ENCODE peak calls at places on chromosomes 6 and 20, in four cellular contexts. X is neural crest cell, J is K562, L is foreskin fibroblast. F is an unnamed sample.

GRCh38 chr20:61806995-61807394 is 258.7 kb downstream of the TAF4 start:
- DNase-seq in X (no peak), J (no peak), L (no peak), F (no peak)

GRCh38 chr6:78089551-78089950 is 436.7 kb downstream of the MEI4 start:
- DNase-seq in X (no peak), J (no peak), L (no peak), F (no peak)

GRCh38 chr6:143594647-143595046 is 83.1 kb upstream of the PHACTR2 start:
- DNase-seq in X (no peak), J (no peak), L (no peak), F (peak; percentile 10)

GRCh38 chr6:155448823-155449789 is 6.5 kb downstream of the NOX3 start:
- DNase-seq in X (no peak), J (peak; percentile 4), L (no peak), F (no peak)

GRCh38 chr6:53044071-53044470 is 21.1 kb upstream of the FBXO9 start:
- DNase-seq in X (no peak), J (no peak), L (peak; percentile 66), F (no peak)

GRCh38 chr6:27854421-27854820 is 57.8 kb downstream of the OR2B2 start:
- DNase-seq in X (no peak), J (no peak), L (no peak), F (no peak)

GRCh38 chr20:34604980-34605788 is 46.7 kb downstream of the MAP1LC3A start:
- DNase-seq in X (no peak), J (no peak), L (peak; percentile 86), F (no peak)

GRCh38 chr6:53623497-53623896 is 42.1 kb downstream of the KLHL31 start:
- DNase-seq in X (no peak), J (no peak), L (no peak), F (no peak)

GRCh38 chr6:7467007-7467897 is 74.2 kb upstream of the DSP start:
- DNase-seq in X (no peak), J (peak; percentile 20), L (no peak), F (peak; percentile 8)

GRCh38 chr6:112690497-112691202 is 343.5 kb downstream of the RFPL4B start:
- DNase-seq in X (no peak), J (peak; percentile 26), L (peak; percentile 59), F (peak; percentile 28)

GRCh38 chr6:158589371-158589770 is 29.5 kb downstream of the TMEM181 start:
- DNase-seq in X (no peak), J (no peak), L (no peak), F (no peak)

GRCh38 chr6:170205126-170205525 is 85.8 kb downstream of the DLL1 start:
- DNase-seq in X (no peak), J (no peak), L (no peak), F (no peak)

GRCh38 chr6:39523987-39524386 is 201.2 kb downstream of the KIF6 start:
- DNase-seq in X (no peak), J (no peak), L (no peak), F (no peak)

GRCh38 chr6:148883270-148883669 is 136.4 kb downstream of the UST start:
- DNase-seq in X (no peak), J (no peak), L (no peak), F (no peak)

GRCh38 chr20:49888341-49889244 is 26.7 kb downstream of the SPATA2 start:
- DNase-seq in X (peak; percentile 81), J (peak; percentile 75), L (peak; percentile 54), F (peak; percentile 18)

GRCh38 chr6:3990692-3991491 is 88.0 kb downstream of the FAM217A start:
- DNase-seq in X (peak; percentile 83), J (peak; percentile 86), L (peak; percentile 83), F (peak; percentile 84)

GRCh38 chr6:2244261-2245102 is 923 bp downstream of the GMDS start:
- DNase-seq in X (no peak), J (no peak), L (no peak), F (no peak)

GRCh38 chr6:2247664-2248063 is 2.3 kb upstream of the GMDS start:
- DNase-seq in X (no peak), J (no peak), L (no peak), F (no peak)

GRCh38 chr6:2245954-2246863 is 804 bp upstream of the GMDS start:
- DNase-seq in X (no peak), J (peak; percentile 81), L (peak; percentile 33), F (peak; percentile 10)

GRCh38 chr6:2242311-2242710 is 3.1 kb downstream of the GMDS start:
- DNase-seq in X (no peak), J (no peak), L (no peak), F (no peak)

DNA sequence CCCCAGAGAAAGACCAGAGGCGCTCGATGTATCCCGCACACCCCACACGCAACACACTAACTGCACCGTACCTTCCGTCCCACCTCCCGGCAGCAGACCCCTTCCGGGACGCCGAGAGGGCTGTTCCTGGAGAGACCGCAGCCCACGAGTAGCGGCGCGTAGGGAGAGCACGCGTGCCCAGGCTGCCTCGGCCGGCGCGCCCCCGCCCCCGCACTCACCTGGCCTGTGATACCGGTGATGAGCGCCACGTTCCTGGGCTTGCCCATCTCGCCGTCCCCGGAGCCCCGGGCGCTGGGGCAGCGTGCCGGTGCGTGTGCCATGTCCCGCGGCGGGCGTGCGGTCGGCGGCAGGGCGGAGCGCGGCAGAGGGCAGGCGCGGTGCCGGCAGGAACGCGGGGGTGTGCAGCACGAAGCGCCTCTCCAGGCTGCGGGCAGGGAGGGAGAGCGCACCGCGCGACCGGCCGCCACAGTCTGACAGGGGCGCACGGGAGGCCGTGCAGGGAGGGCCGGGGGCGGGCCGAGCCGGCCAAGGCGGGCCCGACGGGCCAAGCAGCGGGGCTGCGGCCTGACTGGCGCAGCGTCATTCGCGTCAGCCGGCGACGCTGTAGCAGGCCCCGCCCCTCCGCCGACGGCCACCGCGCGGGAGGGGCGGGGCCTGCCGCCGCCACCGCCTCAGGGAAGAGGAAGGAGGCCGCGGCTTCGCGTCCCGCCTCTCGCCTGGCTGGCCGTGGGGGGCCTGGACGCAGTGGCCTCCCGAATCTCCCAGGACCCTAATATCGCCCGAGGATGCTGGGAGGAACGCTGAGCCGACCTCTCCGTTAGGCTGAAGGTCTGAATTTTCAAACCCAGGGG is at the start of gene GMDS:
- DNase-seq in X (peak; percentile 70), J (peak; percentile 94), L (peak; percentile 92), F (peak; percentile 72)
- TF ChIP-seq CTCF in X (no peak), J (peak; percentile 1), L (no peak), F (peak; percentile 20)

GRCh38 chr6:41370488-41371111 is 35.2 kb downstream of the NCR2 start:
- DNase-seq in X (no peak), J (no peak), L (no peak), F (peak; percentile 12)

GRCh38 chr6:41373367-41373918 is 38.0 kb downstream of the NCR2 start:
- DNase-seq in X (no peak), J (no peak), L (no peak), F (no peak)

GRCh38 chr6:41371992-41372525 is 36.7 kb downstream of the NCR2 start:
- DNase-seq in X (no peak), J (no peak), L (no peak), F (no peak)

GRCh38 chr6:41372526-41373366 is 37.3 kb downstream of the NCR2 start:
- DNase-seq in X (no peak), J (no peak), L (no peak), F (no peak)

DNA sequence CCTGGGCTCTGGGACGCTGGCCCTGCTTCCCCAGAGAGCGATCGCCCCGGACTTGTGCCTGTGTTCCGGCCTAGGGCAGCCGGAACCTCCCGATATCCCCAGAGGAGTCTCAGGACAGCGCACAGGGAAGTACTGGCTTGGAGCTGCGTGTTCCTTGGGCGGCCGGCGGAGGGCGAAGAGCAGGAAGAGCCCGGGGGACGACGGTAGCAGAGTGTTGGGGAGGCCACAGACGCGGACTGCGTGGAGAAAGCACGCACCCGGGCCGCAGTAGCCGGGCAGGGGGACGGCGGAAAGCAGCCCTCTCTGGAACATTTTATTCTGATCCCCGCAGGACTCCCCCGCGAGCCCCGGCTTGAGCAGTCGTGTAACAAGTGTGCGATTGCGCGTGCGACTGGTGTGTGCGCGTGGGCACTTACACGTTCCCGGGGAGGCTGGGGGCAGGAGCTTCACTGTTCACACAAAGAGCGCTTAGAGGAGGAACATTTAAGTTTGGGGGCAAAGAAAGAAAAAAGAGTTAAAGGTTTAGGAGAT is 36.1 kb downstream of the NCR2 start:
- DNase-seq in X (peak; percentile 44), J (peak; percentile 12), L (peak; percentile 39), F (peak; percentile 14)
- TF ChIP-seq CTCF in X (peak; percentile 52), J (no peak), L (peak; percentile 32), F (peak; percentile 39)

DNA sequence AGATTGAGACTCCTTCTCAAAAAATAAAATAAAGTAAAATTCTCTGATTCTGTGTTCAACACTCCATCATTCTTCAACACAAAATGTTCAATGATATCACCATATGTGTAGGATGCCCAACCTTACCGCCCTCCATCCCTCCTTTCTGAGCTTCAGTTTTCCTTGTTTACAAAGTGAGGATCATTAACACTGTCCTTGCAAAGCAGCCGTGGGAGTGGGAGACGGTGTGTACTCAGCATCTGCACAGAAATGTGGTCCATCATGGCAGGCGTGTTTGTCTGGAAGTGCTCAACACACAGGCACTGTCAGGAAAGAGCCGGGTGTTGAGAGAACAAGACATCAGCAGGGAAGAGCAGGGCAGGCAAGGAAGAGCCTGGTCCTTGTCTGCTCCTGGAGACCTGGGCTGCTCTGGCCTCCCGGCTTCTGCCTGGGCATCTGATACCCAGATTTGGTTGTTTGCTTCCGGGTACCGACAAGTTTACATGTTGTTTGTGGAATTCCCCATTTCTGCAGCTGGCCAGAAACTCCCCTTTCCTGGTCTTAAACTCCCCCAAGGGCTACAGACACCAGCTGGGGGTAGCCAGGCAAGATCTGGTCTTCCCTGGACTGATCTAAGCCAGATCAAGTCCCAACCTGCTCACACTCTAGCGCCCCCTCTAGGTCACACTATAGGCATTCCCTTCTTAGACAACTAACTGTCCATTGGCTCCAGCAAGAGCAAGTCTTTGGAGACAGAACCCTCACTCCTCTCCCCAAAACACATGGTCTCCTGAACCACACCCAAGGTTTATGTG is 26.7 kb upstream of the TTPAL start:
- DNase-seq in X (peak; percentile 11), J (peak; percentile 75), L (no peak), F (no peak)
- TF ChIP-seq CTCF in X (peak; percentile 42), J (peak; percentile 73), L (peak; percentile 22), F (peak; percentile 68)

GRCh38 chr6:35757461-35758123 is 18.8 kb upstream of the CLPSL2 start:
- DNase-seq in X (peak; percentile 33), J (peak; percentile 81), L (peak; percentile 32), F (peak; percentile 21)
- TF ChIP-seq CTCF in X (peak; percentile 52), J (peak; percentile 83), L (peak; percentile 41), F (peak; percentile 56)

GRCh38 chr6:161080263-161080970 is 88.8 kb downstream of the MAP3K4 start:
- DNase-seq in X (no peak), J (no peak), L (no peak), F (no peak)
- TF ChIP-seq CTCF in X (no peak), J (no peak), L (no peak), F (no peak)

DNA sequence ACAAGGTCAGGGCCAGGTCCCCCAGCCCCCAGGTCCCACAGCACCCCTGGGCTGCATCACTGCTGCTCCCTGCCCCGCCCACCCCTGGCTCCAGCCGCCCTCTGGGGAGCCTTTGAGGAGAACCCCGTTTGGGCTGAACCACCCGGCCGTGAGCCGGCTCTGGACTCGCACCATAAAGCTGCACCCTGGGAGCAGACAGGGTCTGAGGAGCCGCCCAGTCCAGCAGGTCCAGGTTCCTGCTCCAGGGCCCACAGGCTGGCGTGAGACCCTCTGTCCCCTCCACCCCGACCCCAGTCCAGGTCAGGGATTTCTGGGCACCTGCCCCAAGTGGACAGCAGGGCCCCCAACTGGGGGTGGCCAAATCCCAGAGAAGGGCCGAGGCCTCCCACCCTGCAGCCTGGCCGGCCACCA is 8.3 kb downstream of the CHRNA4 start:
- DNase-seq in X (no peak), J (no peak), L (no peak), F (no peak)
- TF ChIP-seq CTCF in X (no peak), J (no peak), L (no peak), F (no peak)

GRCh38 chr6:147382945-147383554 is 125.4 kb upstream of the SAMD5 start:
- DNase-seq in X (no peak), J (peak; percentile 26), L (peak; percentile 18), F (peak; percentile 53)
- TF ChIP-seq CTCF in X (peak; percentile 71), J (no peak), L (peak; percentile 40), F (peak; percentile 90)

GRCh38 chr6:169099411-169100202 is 154.0 kb downstream of the THBS2 start:
- DNase-seq in X (no peak), J (no peak), L (no peak), F (peak; percentile 69)
- TF ChIP-seq CTCF in X (no peak), J (no peak), L (peak; percentile 3), F (peak; percentile 69)